ENCODE peak calls at places on chromosomes 12 and 14, in ten cellular contexts. One of them, this sample, is unnamed.

GRCh38 chr12:45407188-45407850 is 191.4 kb downstream of the ANO6 start:
- DNase-seq in stimulated activated effector memory CD8-positive, alpha-beta T cell treated with anti-CD3 and anti-CD28 coated beads, Interleukin-12 subunit alpha, Interleukin-12 subunit beta, amount 100 ng/mL, for 72 hours: no peak
- DNase-seq in glutamatergic neuron: no peak
- DNase-seq in GM23248: no peak
- DNase-seq in mesendoderm: no peak
- DNase-seq in RCC 7860: no peak
- DNase-seq in activated T-helper 1 cell treated with Interleukin-2 at 50 U/mL for 16 hours: no peak
- DNase-seq in NCI-H446: no peak
- DNase-seq in small intestine: no peak
- DNase-seq in lower leg skin: no peak
- DNase-seq in this sample: no peak

GRCh38 chr12:67728296-67728666 is 79.7 kb downstream of the DYRK2 start:
- DNase-seq in lower leg skin: no peak
- DNase-seq in NCI-H446: no peak
- DNase-seq in GM23248: no peak
- DNase-seq in RCC 7860: no peak
- DNase-seq in stimulated activated effector memory CD8-positive, alpha-beta T cell treated with anti-CD3 and anti-CD28 coated beads, Interleukin-12 subunit alpha, Interleukin-12 subunit beta, amount 100 ng/mL, for 72 hours: no peak
- DNase-seq in small intestine: no peak
- DNase-seq in activated T-helper 1 cell treated with Interleukin-2 at 50 U/mL for 16 hours: no peak
- DNase-seq in glutamatergic neuron: no peak
- DNase-seq in mesendoderm: no peak
- DNase-seq in this sample: no peak

GRCh38 chr14:69879175-69880047 is at the start of gene SMOC1:
- DNase-seq in stimulated activated effector memory CD8-positive, alpha-beta T cell treated with anti-CD3 and anti-CD28 coated beads, Interleukin-12 subunit alpha, Interleukin-12 subunit beta, amount 100 ng/mL, for 72 hours: no peak
- DNase-seq in NCI-H446: peak
- DNase-seq in lower leg skin: no peak
- DNase-seq in mesendoderm: peak
- DNase-seq in small intestine: no peak
- DNase-seq in activated T-helper 1 cell treated with Interleukin-2 at 50 U/mL for 16 hours: no peak
- DNase-seq in RCC 7860: no peak
- DNase-seq in glutamatergic neuron: peak
- DNase-seq in GM23248: peak
- DNase-seq in this sample: no peak

GRCh38 chr14:104558231-104559042 is 21.1 kb upstream of the C14orf180 start:
- DNase-seq in GM23248: no peak
- DNase-seq in RCC 7860: no peak
- DNase-seq in mesendoderm: no peak
- DNase-seq in stimulated activated effector memory CD8-positive, alpha-beta T cell treated with anti-CD3 and anti-CD28 coated beads, Interleukin-12 subunit alpha, Interleukin-12 subunit beta, amount 100 ng/mL, for 72 hours: no peak
- DNase-seq in NCI-H446: no peak
- DNase-seq in activated T-helper 1 cell treated with Interleukin-2 at 50 U/mL for 16 hours: no peak
- DNase-seq in small intestine: no peak
- DNase-seq in glutamatergic neuron: peak
- DNase-seq in lower leg skin: no peak
- DNase-seq in this sample: no peak

GRCh38 chr12:106140223-106140986 is 1.7 kb upstream of the NUAK1 start:
- DNase-seq in activated T-helper 1 cell treated with Interleukin-2 at 50 U/mL for 16 hours: no peak
- DNase-seq in small intestine: no peak
- DNase-seq in NCI-H446: no peak
- DNase-seq in stimulated activated effector memory CD8-positive, alpha-beta T cell treated with anti-CD3 and anti-CD28 coated beads, Interleukin-12 subunit alpha, Interleukin-12 subunit beta, amount 100 ng/mL, for 72 hours: no peak
- DNase-seq in mesendoderm: no peak
- DNase-seq in GM23248: no peak
- DNase-seq in lower leg skin: peak
- DNase-seq in glutamatergic neuron: no peak
- DNase-seq in RCC 7860: no peak
- DNase-seq in this sample: no peak

GRCh38 chr12:65765436-65765813 is 58.9 kb upstream of the HMGA2 start:
- DNase-seq in stimulated activated effector memory CD8-positive, alpha-beta T cell treated with anti-CD3 and anti-CD28 coated beads, Interleukin-12 subunit alpha, Interleukin-12 subunit beta, amount 100 ng/mL, for 72 hours: no peak
- DNase-seq in lower leg skin: no peak
- DNase-seq in activated T-helper 1 cell treated with Interleukin-2 at 50 U/mL for 16 hours: no peak
- DNase-seq in NCI-H446: no peak
- DNase-seq in RCC 7860: no peak
- DNase-seq in small intestine: no peak
- DNase-seq in mesendoderm: no peak
- DNase-seq in GM23248: peak
- DNase-seq in glutamatergic neuron: no peak
- DNase-seq in this sample: no peak

GRCh38 chr12:120262852-120263724 is 2.4 kb downstream of the PXN start:
- DNase-seq in mesendoderm: no peak
- DNase-seq in lower leg skin: no peak
- DNase-seq in small intestine: no peak
- DNase-seq in activated T-helper 1 cell treated with Interleukin-2 at 50 U/mL for 16 hours: no peak
- DNase-seq in RCC 7860: peak
- DNase-seq in stimulated activated effector memory CD8-positive, alpha-beta T cell treated with anti-CD3 and anti-CD28 coated beads, Interleukin-12 subunit alpha, Interleukin-12 subunit beta, amount 100 ng/mL, for 72 hours: no peak
- DNase-seq in GM23248: peak
- DNase-seq in NCI-H446: no peak
- DNase-seq in glutamatergic neuron: peak
- DNase-seq in this sample: no peak

GRCh38 chr12:112151766-112152541 is 26.6 kb downstream of the TRAFD1 start:
- DNase-seq in activated T-helper 1 cell treated with Interleukin-2 at 50 U/mL for 16 hours: no peak
- DNase-seq in stimulated activated effector memory CD8-positive, alpha-beta T cell treated with anti-CD3 and anti-CD28 coated beads, Interleukin-12 subunit alpha, Interleukin-12 subunit beta, amount 100 ng/mL, for 72 hours: no peak
- DNase-seq in RCC 7860: no peak
- DNase-seq in small intestine: peak
- DNase-seq in lower leg skin: peak
- DNase-seq in NCI-H446: no peak
- DNase-seq in mesendoderm: no peak
- DNase-seq in GM23248: no peak
- DNase-seq in glutamatergic neuron: no peak
- DNase-seq in this sample: no peak

GRCh38 chr14:100547633-100548294 is 39.5 kb downstream of the BEGAIN start:
- DNase-seq in small intestine: peak
- DNase-seq in stimulated activated effector memory CD8-positive, alpha-beta T cell treated with anti-CD3 and anti-CD28 coated beads, Interleukin-12 subunit alpha, Interleukin-12 subunit beta, amount 100 ng/mL, for 72 hours: no peak
- DNase-seq in RCC 7860: no peak
- DNase-seq in GM23248: peak
- DNase-seq in lower leg skin: peak
- DNase-seq in activated T-helper 1 cell treated with Interleukin-2 at 50 U/mL for 16 hours: no peak
- DNase-seq in NCI-H446: no peak
- DNase-seq in glutamatergic neuron: no peak
- DNase-seq in mesendoderm: no peak
- DNase-seq in this sample: peak

GRCh38 chr12:7695159-7695930 is at the start of gene GDF3:
- DNase-seq in RCC 7860: no peak
- DNase-seq in GM23248: peak
- DNase-seq in activated T-helper 1 cell treated with Interleukin-2 at 50 U/mL for 16 hours: no peak
- DNase-seq in lower leg skin: no peak
- DNase-seq in mesendoderm: peak
- DNase-seq in glutamatergic neuron: no peak
- DNase-seq in NCI-H446: no peak
- DNase-seq in stimulated activated effector memory CD8-positive, alpha-beta T cell treated with anti-CD3 and anti-CD28 coated beads, Interleukin-12 subunit alpha, Interleukin-12 subunit beta, amount 100 ng/mL, for 72 hours: no peak
- DNase-seq in small intestine: peak
- DNase-seq in this sample: no peak

GRCh38 chr14:42629553-42629952 is 1022.9 kb downstream of the LRFN5 start:
- DNase-seq in lower leg skin: no peak
- DNase-seq in mesendoderm: peak
- DNase-seq in activated T-helper 1 cell treated with Interleukin-2 at 50 U/mL for 16 hours: no peak
- DNase-seq in NCI-H446: no peak
- DNase-seq in RCC 7860: no peak
- DNase-seq in GM23248: no peak
- DNase-seq in small intestine: no peak
- DNase-seq in glutamatergic neuron: no peak
- DNase-seq in stimulated activated effector memory CD8-positive, alpha-beta T cell treated with anti-CD3 and anti-CD28 coated beads, Interleukin-12 subunit alpha, Interleukin-12 subunit beta, amount 100 ng/mL, for 72 hours: no peak
- DNase-seq in this sample: no peak

GRCh38 chr14:88463318-88463717 is 77.9 kb downstream of the SPATA7 start:
- DNase-seq in RCC 7860: no peak
- DNase-seq in activated T-helper 1 cell treated with Interleukin-2 at 50 U/mL for 16 hours: no peak
- DNase-seq in mesendoderm: peak
- DNase-seq in GM23248: peak
- DNase-seq in small intestine: peak
- DNase-seq in NCI-H446: no peak
- DNase-seq in lower leg skin: no peak
- DNase-seq in stimulated activated effector memory CD8-positive, alpha-beta T cell treated with anti-CD3 and anti-CD28 coated beads, Interleukin-12 subunit alpha, Interleukin-12 subunit beta, amount 100 ng/mL, for 72 hours: no peak
- DNase-seq in glutamatergic neuron: no peak
- DNase-seq in this sample: no peak

GRCh38 chr14:91376547-91377477 is 40.8 kb downstream of the CCDC88C start:
- DNase-seq in glutamatergic neuron: no peak
- DNase-seq in activated T-helper 1 cell treated with Interleukin-2 at 50 U/mL for 16 hours: no peak
- DNase-seq in RCC 7860: no peak
- DNase-seq in GM23248: no peak
- DNase-seq in small intestine: no peak
- DNase-seq in lower leg skin: no peak
- DNase-seq in NCI-H446: no peak
- DNase-seq in mesendoderm: no peak
- DNase-seq in stimulated activated effector memory CD8-positive, alpha-beta T cell treated with anti-CD3 and anti-CD28 coated beads, Interleukin-12 subunit alpha, Interleukin-12 subunit beta, amount 100 ng/mL, for 72 hours: no peak
- DNase-seq in this sample: no peak

GRCh38 chr14:53943751-53944083 is 12.9 kb downstream of the BMP4 start:
- DNase-seq in GM23248: no peak
- DNase-seq in activated T-helper 1 cell treated with Interleukin-2 at 50 U/mL for 16 hours: no peak
- DNase-seq in stimulated activated effector memory CD8-positive, alpha-beta T cell treated with anti-CD3 and anti-CD28 coated beads, Interleukin-12 subunit alpha, Interleukin-12 subunit beta, amount 100 ng/mL, for 72 hours: no peak
- DNase-seq in NCI-H446: no peak
- DNase-seq in glutamatergic neuron: no peak
- DNase-seq in lower leg skin: no peak
- DNase-seq in mesendoderm: peak
- DNase-seq in RCC 7860: no peak
- DNase-seq in small intestine: no peak
- DNase-seq in this sample: no peak

GRCh38 chr12:93317227-93317626 is 60.5 kb upstream of the NUDT4 start:
- DNase-seq in small intestine: peak
- DNase-seq in mesendoderm: peak
- DNase-seq in activated T-helper 1 cell treated with Interleukin-2 at 50 U/mL for 16 hours: no peak
- DNase-seq in RCC 7860: no peak
- DNase-seq in NCI-H446: no peak
- DNase-seq in lower leg skin: no peak
- DNase-seq in GM23248: no peak
- DNase-seq in stimulated activated effector memory CD8-positive, alpha-beta T cell treated with anti-CD3 and anti-CD28 coated beads, Interleukin-12 subunit alpha, Interleukin-12 subunit beta, amount 100 ng/mL, for 72 hours: no peak
- DNase-seq in glutamatergic neuron: no peak
- DNase-seq in this sample: no peak

GRCh38 chr12:77232045-77232444 is 166.7 kb upstream of the E2F7 start:
- DNase-seq in small intestine: no peak
- DNase-seq in stimulated activated effector memory CD8-positive, alpha-beta T cell treated with anti-CD3 and anti-CD28 coated beads, Interleukin-12 subunit alpha, Interleukin-12 subunit beta, amount 100 ng/mL, for 72 hours: no peak
- DNase-seq in GM23248: peak
- DNase-seq in RCC 7860: no peak
- DNase-seq in mesendoderm: no peak
- DNase-seq in lower leg skin: no peak
- DNase-seq in glutamatergic neuron: no peak
- DNase-seq in activated T-helper 1 cell treated with Interleukin-2 at 50 U/mL for 16 hours: no peak
- DNase-seq in NCI-H446: no peak
- DNase-seq in this sample: no peak

GRCh38 chr14:65412881-65413738 is 580 bp downstream of the FUT8 start:
- DNase-seq in small intestine: peak
- DNase-seq in stimulated activated effector memory CD8-positive, alpha-beta T cell treated with anti-CD3 and anti-CD28 coated beads, Interleukin-12 subunit alpha, Interleukin-12 subunit beta, amount 100 ng/mL, for 72 hours: peak
- DNase-seq in glutamatergic neuron: peak
- DNase-seq in RCC 7860: peak
- DNase-seq in GM23248: peak
- DNase-seq in mesendoderm: peak
- DNase-seq in activated T-helper 1 cell treated with Interleukin-2 at 50 U/mL for 16 hours: peak
- DNase-seq in NCI-H446: no peak
- DNase-seq in lower leg skin: peak
- DNase-seq in this sample: peak

GRCh38 chr14:101364503-101365328 is 196.6 kb upstream of the DIO3 start:
- DNase-seq in activated T-helper 1 cell treated with Interleukin-2 at 50 U/mL for 16 hours: no peak
- DNase-seq in mesendoderm: no peak
- DNase-seq in stimulated activated effector memory CD8-positive, alpha-beta T cell treated with anti-CD3 and anti-CD28 coated beads, Interleukin-12 subunit alpha, Interleukin-12 subunit beta, amount 100 ng/mL, for 72 hours: no peak
- DNase-seq in NCI-H446: no peak
- DNase-seq in RCC 7860: no peak
- DNase-seq in small intestine: no peak
- DNase-seq in GM23248: peak
- DNase-seq in lower leg skin: peak
- DNase-seq in glutamatergic neuron: no peak
- DNase-seq in this sample: peak

GRCh38 chr12:113862570-113863454 is 103.3 kb downstream of the RBM19 start:
- DNase-seq in glutamatergic neuron: no peak
- DNase-seq in GM23248: peak
- DNase-seq in lower leg skin: no peak
- DNase-seq in mesendoderm: peak
- DNase-seq in NCI-H446: no peak
- DNase-seq in small intestine: no peak
- DNase-seq in stimulated activated effector memory CD8-positive, alpha-beta T cell treated with anti-CD3 and anti-CD28 coated beads, Interleukin-12 subunit alpha, Interleukin-12 subunit beta, amount 100 ng/mL, for 72 hours: no peak
- DNase-seq in activated T-helper 1 cell treated with Interleukin-2 at 50 U/mL for 16 hours: no peak
- DNase-seq in RCC 7860: peak
- DNase-seq in this sample: no peak

GRCh38 chr12:48973992-48974673 is 2.6 kb upstream of the WNT10B start:
- DNase-seq in activated T-helper 1 cell treated with Interleukin-2 at 50 U/mL for 16 hours: no peak
- DNase-seq in small intestine: peak
- DNase-seq in RCC 7860: no peak
- DNase-seq in lower leg skin: no peak
- DNase-seq in glutamatergic neuron: peak
- DNase-seq in GM23248: peak
- DNase-seq in stimulated activated effector memory CD8-positive, alpha-beta T cell treated with anti-CD3 and anti-CD28 coated beads, Interleukin-12 subunit alpha, Interleukin-12 subunit beta, amount 100 ng/mL, for 72 hours: no peak
- DNase-seq in mesendoderm: no peak
- DNase-seq in NCI-H446: no peak
- DNase-seq in this sample: no peak

This sample was measured in suprapubic skin.